ENCODE peak calls at places on chromosomes 13 and 19, in nine cellular contexts. O is suprapubic skin, Q is esophagus squamous epithelium, T is ovary, W is uterus, M is K562, E is GM12891, S is breast epithelium, I is right lobe of liver. U is an unnamed sample.

GRCh38 chr13:98860491-98860890 is 108.0 kb upstream of the SLC15A1 start:
- DNase-seq in W (no peak), I (no peak), M (no peak), S (no peak), T (no peak), Q (no peak), O (no peak), E (no peak), U (no peak)

GRCh38 chr13:100381595-100382224 is 206.9 kb downstream of the GGACT start:
- DNase-seq in O (no peak), M (no peak), W (no peak), E (no peak), S (no peak), Q (no peak), I (peak; percentile 92), T (no peak), U (no peak)

GRCh38 chr19:10510301-10510802 is 6.9 kb downstream of the S1PR5 start:
- DNase-seq in M (peak; percentile 72), O (no peak), E (peak; percentile 68), Q (no peak), I (no peak), S (no peak), T (no peak), W (no peak), U (no peak)

GRCh38 chr19:14603990-14604387 is 21.1 kb downstream of the CLEC17A start:
- DNase-seq in E (peak; percentile 53), T (no peak), M (no peak), O (no peak), I (no peak), Q (no peak), S (no peak), W (no peak), U (no peak)

GRCh38 chr13:45238945-45239795 is 38.3 kb upstream of the KCTD4 start:
- DNase-seq in O (no peak), T (no peak), I (no peak), S (no peak), M (no peak), W (no peak), E (no peak), Q (no peak), U (no peak)

GRCh38 chr19:13888281-13888680 is 11.3 kb downstream of the NANOS3 start:
- DNase-seq in O (no peak), W (no peak), M (no peak), I (peak; percentile 74), Q (no peak), S (no peak), T (no peak), E (no peak), U (no peak)

GRCh38 chr19:40449506-40449905 is 5.4 kb upstream of the SERTAD3 start:
- DNase-seq in Q (no peak), T (no peak), W (no peak), O (no peak), S (no peak), E (no peak), I (no peak), M (no peak), U (no peak)

GRCh38 chr13:43786766-43787517 is at the start of gene ENOX1:
- DNase-seq in M (no peak), Q (no peak), E (peak; percentile 53), I (peak; percentile 44), O (peak; percentile 80), S (no peak), W (peak; percentile 68), T (peak; percentile 81), U (no peak)

GRCh38 chr19:1097810-1098176 is 2.6 kb upstream of the POLR2E start:
- DNase-seq in E (no peak), S (no peak), T (no peak), W (no peak), Q (no peak), O (no peak), I (peak; percentile 89), M (no peak), U (no peak)

GRCh38 chr13:102128216-102128800 is 273.5 kb downstream of the FGF14 start:
- DNase-seq in W (no peak), T (no peak), I (no peak), Q (no peak), O (no peak), E (no peak), S (no peak), M (no peak), U (no peak)

GRCh38 chr13:34432234-34432633 is 509.8 kb upstream of the NBEA start:
- DNase-seq in M (no peak), I (no peak), Q (no peak), T (no peak), O (no peak), E (no peak), W (no peak), S (no peak), U (no peak)

GRCh38 chr19:18254546-18255500 is 19.4 kb downstream of the IQCN start:
- DNase-seq in W (no peak), T (peak; percentile 33), Q (no peak), E (no peak), O (no peak), S (no peak), I (no peak), M (no peak), U (no peak)

GRCh38 chr13:24842533-24843278 is 78.7 kb downstream of the RNF17 start:
- DNase-seq in S (no peak), M (no peak), T (no peak), E (no peak), W (no peak), Q (no peak), O (no peak), I (no peak), U (no peak)

GRCh38 chr13:95948646-95949045 is 104.6 kb downstream of the UGGT2 start:
- DNase-seq in M (no peak), Q (no peak), W (no peak), O (no peak), E (no peak), S (no peak), T (no peak), I (no peak), U (no peak)

GRCh38 chr19:47626238-47626637 is 17.3 kb downstream of the BICRA start:
- DNase-seq in W (no peak), S (no peak), I (no peak), Q (no peak), O (no peak), E (no peak), T (no peak), M (no peak), U (no peak)

GRCh38 chr19:18420931-18421330 is 1.7 kb downstream of the SSBP4 start:
- DNase-seq in M (no peak), O (no peak), E (no peak), Q (no peak), W (no peak), I (no peak), T (peak; percentile 49), S (no peak), U (no peak)

GRCh38 chr13:80196756-80197155 is 144.2 kb downstream of the SPRY2 start:
- DNase-seq in E (no peak), I (no peak), T (no peak), Q (no peak), W (no peak), S (no peak), O (no peak), M (no peak), U (no peak)

DNA sequence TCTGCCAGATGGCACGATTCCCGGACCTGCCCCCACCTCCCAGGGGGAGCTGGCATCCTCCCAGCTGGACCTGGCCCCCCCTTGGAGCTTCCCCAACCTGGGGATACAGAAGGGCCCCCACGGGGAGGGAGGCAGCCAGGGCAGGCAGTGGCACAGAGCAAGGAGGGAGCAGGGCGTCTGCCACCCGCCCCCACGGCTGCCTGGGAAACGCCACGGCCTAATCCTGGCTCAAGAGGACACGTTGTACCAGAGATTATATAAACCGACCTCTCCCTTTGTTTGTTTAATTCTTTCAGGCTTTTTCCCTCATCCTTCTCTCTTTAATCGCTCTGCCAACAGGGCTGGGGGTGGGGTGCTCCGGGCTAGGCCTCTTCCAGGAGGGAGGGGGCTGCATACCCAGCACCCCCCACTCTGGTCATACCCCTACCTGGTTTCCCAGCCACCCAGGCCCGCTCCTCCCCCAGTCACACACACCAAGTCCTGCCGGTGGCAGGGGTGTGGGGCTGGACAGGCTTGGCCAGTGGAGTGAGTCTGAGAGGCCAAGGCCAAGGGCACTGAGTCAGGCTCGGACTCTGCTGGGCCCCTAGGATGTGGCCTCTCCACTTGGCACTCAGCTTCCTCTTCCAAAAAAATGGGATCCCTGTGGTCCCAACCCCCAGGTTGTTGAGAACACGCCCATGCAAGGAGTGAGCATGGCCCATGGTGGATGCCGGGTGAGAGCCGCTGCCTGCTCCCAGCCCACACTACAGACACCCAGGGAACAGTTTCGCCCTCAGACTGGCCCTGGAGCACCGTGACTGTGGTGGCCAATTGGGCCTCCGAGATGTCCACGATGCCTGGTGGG is 29.5 kb upstream of the NFIC start:
- DNase-seq in W (peak; percentile 91), E (no peak), M (no peak), Q (no peak), I (peak; percentile 97), O (peak; percentile 92), S (peak; percentile 97), T (peak; percentile 95), U (peak; percentile 97)
- TF ChIP-seq POLR2A in W (peak; percentile 34), E (no peak), M (no peak), Q (no peak), I (peak; percentile 48), O (no peak), S (peak; percentile 13), T (peak; percentile 41), U (no peak)

DNA sequence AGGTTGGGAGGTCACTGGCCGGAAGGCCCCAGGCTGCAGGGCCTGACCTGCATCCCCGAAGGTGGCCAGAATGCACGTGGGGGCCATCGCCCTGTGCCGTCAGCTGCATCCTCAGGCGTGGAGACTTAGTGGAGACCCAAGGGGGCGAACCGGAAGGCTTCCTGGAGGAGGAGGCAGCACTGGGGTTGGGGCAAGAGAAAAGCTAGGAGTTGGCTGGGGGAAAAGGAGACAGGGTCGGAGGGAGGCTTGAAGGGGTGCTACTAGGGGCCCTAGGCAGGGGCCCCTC is 1.4 kb upstream of the YJEFN3 start:
- DNase-seq in Q (no peak), O (no peak), E (no peak), W (no peak), I (no peak), M (no peak), T (peak; percentile 28), S (no peak), U (no peak)
- TF ChIP-seq POLR2A in Q (no peak), O (no peak), E (no peak), W (no peak), I (no peak), M (no peak), T (no peak), S (no peak), U (no peak)

DNA sequence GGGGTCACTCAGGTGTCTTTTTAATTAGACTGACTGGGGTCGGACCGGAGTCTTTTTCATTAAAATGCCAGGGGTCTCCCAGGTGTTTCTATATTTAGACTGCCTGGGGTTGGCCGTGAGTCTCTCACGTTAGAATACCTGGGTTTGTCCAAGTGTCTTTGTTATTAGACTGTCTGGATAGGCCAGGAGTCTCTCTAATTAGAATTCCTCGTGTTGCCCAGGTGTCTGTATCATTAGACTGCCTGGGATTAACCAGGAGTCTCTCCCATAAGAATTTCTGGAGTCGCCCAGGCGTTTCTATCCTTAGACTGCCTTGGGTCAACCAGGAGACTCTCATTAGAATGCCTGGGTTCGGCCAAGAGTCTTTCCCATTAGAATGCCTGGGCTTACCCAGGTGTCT is 1445.7 kb downstream of the UQCRFS1 start:
- DNase-seq in E (no peak), Q (no peak), I (no peak), O (no peak), T (no peak), W (no peak), S (no peak), M (no peak), U (no peak)
- TF ChIP-seq POLR2A in E (no peak), Q (no peak), I (no peak), O (no peak), T (no peak), W (no peak), S (no peak), M (no peak), U (no peak)

GRCh38 chr19:36009220-36009619 is 607 bp upstream of the SYNE4 start:
- DNase-seq in I (peak; percentile 79), Q (no peak), O (no peak), M (no peak), S (peak; percentile 69), T (peak; percentile 80), W (peak; percentile 69), E (peak; percentile 60), U (peak; percentile 91)
- TF ChIP-seq POLR2A in I (no peak), Q (peak; percentile 39), O (no peak), M (no peak), S (no peak), T (no peak), W (peak; percentile 42), E (no peak), U (no peak)

U was measured in lower leg skin.